ENCODE peak calls at places on chromosomes 11 and 22, in nine cellular contexts. L, M, Y, B, N, R, X, G and U are unnamed samples.

GRCh38 chr11:460331-461199 is 10.5 kb downstream of the PTDSS2 start:
- DNase-seq in B (peak), N (peak), X (no peak), G (peak), R (no peak), L (no peak), Y (no peak), M (no peak), U (no peak)

GRCh38 chr22:44729391-44730012 is 22.9 kb upstream of the ARHGAP8 start:
- DNase-seq in M (peak), X (no peak), G (peak), N (peak), L (no peak), B (peak), Y (no peak), R (no peak), U (peak)

GRCh38 chr11:116958246-116958645 is 120.8 kb upstream of the APOA1 start:
- DNase-seq in B (no peak), G (no peak), M (no peak), R (no peak), N (no peak), L (no peak), Y (peak), X (no peak), U (no peak)

GRCh38 chr11:35166369-35167360 is 27.7 kb downstream of the CD44 start:
- DNase-seq in Y (no peak), X (no peak), R (no peak), M (peak), G (peak), L (no peak), N (no peak), B (peak), U (no peak)

GRCh38 chr11:126282742-126283591 is at the start of gene TIRAP:
- DNase-seq in G (peak), R (peak), N (peak), B (peak), M (peak), Y (peak), L (peak), X (peak), U (peak)

GRCh38 chr11:75338516-75339218 is 12.8 kb downstream of the ARRB1 start:
- DNase-seq in L (no peak), X (no peak), Y (no peak), R (no peak), B (no peak), G (peak), N (no peak), M (no peak), U (no peak)

GRCh38 chr11:93652161-93652597 is 9.3 kb upstream of the CEP295 start:
- DNase-seq in G (peak), L (peak), M (no peak), Y (peak), B (peak), R (peak), N (no peak), X (no peak), U (peak)

GRCh38 chr11:96314326-96315050 is 28.5 kb downstream of the MAML2 start:
- DNase-seq in G (peak), M (no peak), R (no peak), L (peak), Y (no peak), X (no peak), B (peak), N (peak), U (no peak)

GRCh38 chr11:2772544-2773031 is 72.8 kb upstream of the KCNQ1OT1 start:
- DNase-seq in L (no peak), X (no peak), N (no peak), Y (no peak), B (peak), M (no peak), G (peak), R (no peak), U (no peak)

GRCh38 chr22:38075105-38075825 is 8.7 kb downstream of the SLC16A8 start:
- DNase-seq in B (no peak), M (no peak), Y (no peak), R (no peak), X (no peak), L (no peak), N (no peak), G (no peak), U (no peak)

GRCh38 chr11:135037828-135038227 is 625.8 kb upstream of the B3GAT1 start:
- DNase-seq in N (no peak), M (no peak), Y (no peak), B (no peak), R (no peak), L (no peak), G (no peak), X (no peak), U (no peak)

GRCh38 chr11:66315498-66315885 is 1.4 kb downstream of the CD248 start:
- DNase-seq in G (no peak), N (no peak), R (no peak), L (no peak), X (no peak), B (no peak), Y (no peak), M (no peak), U (no peak)

GRCh38 chr22:30182365-30182764 is 64.2 kb downstream of the LIF start:
- DNase-seq in B (no peak), G (no peak), Y (no peak), L (no peak), X (no peak), N (no peak), R (no peak), M (no peak), U (peak)

GRCh38 chr11:76671236-76671590 is 666 bp upstream of the LRRC32 start:
- DNase-seq in L (no peak), M (no peak), R (no peak), G (no peak), N (no peak), X (no peak), B (no peak), Y (no peak), U (no peak)

GRCh38 chr11:117621226-117621625 is 175.8 kb downstream of the DSCAML1 start:
- DNase-seq in B (peak), R (peak), G (peak), X (no peak), Y (no peak), M (no peak), L (peak), N (no peak), U (no peak)

GRCh38 chr11:89321401-89321800 is 143.7 kb downstream of the TYR start:
- DNase-seq in G (no peak), X (no peak), Y (no peak), M (no peak), N (no peak), R (no peak), L (no peak), B (no peak), U (no peak)

GRCh38 chr11:116173946-116174911 is 598.6 kb downstream of the BUD13 start:
- DNase-seq in L (no peak), B (no peak), G (no peak), X (no peak), N (no peak), R (no peak), M (no peak), Y (peak), U (peak)

GRCh38 chr11:112797653-112798293 is 163.4 kb upstream of the NCAM1 start:
- DNase-seq in M (peak), B (peak), Y (peak), X (no peak), G (peak), N (no peak), L (no peak), R (peak), U (peak)

GRCh38 chr11:74255741-74256369 is 55.6 kb downstream of the P4HA3 start:
- DNase-seq in L (peak), M (peak), N (no peak), X (peak), B (peak), G (peak), R (peak), Y (peak), U (peak)

GRCh38 chr11:38446336-38446735 is 1848.3 kb upstream of the RAG2 start:
- DNase-seq in R (no peak), B (no peak), M (no peak), X (no peak), L (no peak), N (no peak), G (no peak), Y (no peak), U (peak)

GRCh38 chr22:49156662-49157285 is 670.9 kb downstream of the BRD1 start:
- DNase-seq in B (no peak), L (peak), X (no peak), N (no peak), R (no peak), M (no peak), Y (no peak), G (no peak), U (peak)

GRCh38 chr11:14974723-14975587 is 2.8 kb upstream of the CALCA start:
- DNase-seq in G (peak), X (peak), R (peak), L (peak), Y (peak), M (no peak), B (peak), N (peak), U (peak)

GRCh38 chr22:19291580-19292261 is at the start of gene CLTCL1:
- DNase-seq in L (peak), N (peak), M (peak), B (peak), Y (peak), R (peak), G (peak), X (peak), U (peak)

GRCh38 chr11:81888391-81888790 is 845.3 kb downstream of the FAM181B start:
- DNase-seq in B (no peak), M (no peak), X (no peak), N (no peak), G (peak), L (peak), Y (no peak), R (no peak), U (no peak)

GRCh38 chr11:30311189-30311588 is 11.7 kb upstream of the ARL14EP start:
- DNase-seq in M (no peak), B (no peak), G (no peak), R (no peak), L (no peak), X (no peak), Y (no peak), N (no peak), U (no peak)

GRCh38 chr22:27105142-27106025 is 448.0 kb downstream of the MIAT start:
- DNase-seq in M (no peak), R (no peak), N (peak), L (no peak), B (peak), G (peak), X (no peak), Y (no peak), U (no peak)

GRCh38 chr22:29480262-29480511 is 169 bp downstream of the NEFH start:
- DNase-seq in Y (no peak), B (no peak), M (no peak), R (no peak), X (no peak), G (no peak), L (no peak), N (no peak), U (no peak)

GRCh38 chr22:25626146-25626992 is 61.9 kb downstream of the GRK3 start:
- DNase-seq in Y (no peak), L (no peak), X (no peak), M (no peak), B (no peak), R (peak), N (no peak), G (no peak), U (no peak)

GRCh38 chr22:18057568-18058209 is 20.1 kb upstream of the PEX26 start:
- DNase-seq in G (peak), X (no peak), M (peak), L (no peak), R (peak), N (no peak), B (peak), Y (no peak), U (no peak)

GRCh38 chr11:61122761-61123160 is 20.5 kb downstream of the CD5 start:
- DNase-seq in Y (no peak), B (no peak), L (no peak), M (no peak), N (no peak), G (no peak), R (no peak), X (no peak), U (no peak)

GRCh38 chr11:33779849-33780528 is 5.7 kb upstream of the FBXO3 start:
- DNase-seq in N (no peak), G (peak), Y (no peak), X (no peak), R (no peak), B (peak), M (no peak), L (no peak), U (peak)

GRCh38 chr11:14422052-14422813 is 63.2 kb upstream of the RRAS2 start:
- DNase-seq in R (no peak), G (peak), M (peak), X (no peak), L (peak), Y (peak), N (peak), B (peak), U (peak)

GRCh38 chr11:46680815-46681214 is 19.6 kb downstream of the ARHGAP1 start:
- DNase-seq in R (no peak), B (no peak), L (no peak), X (no peak), N (no peak), Y (no peak), M (no peak), G (no peak), U (no peak)

GRCh38 chr22:46462726-46463371 is 74.6 kb downstream of the CELSR1 start:
- DNase-seq in N (no peak), R (no peak), L (no peak), G (peak), M (no peak), B (peak), X (no peak), Y (no peak), U (no peak)

GRCh38 chr11:72626637-72626936 is 47.6 kb downstream of the PDE2A start:
- DNase-seq in Y (no peak), X (no peak), B (no peak), G (no peak), R (no peak), N (peak), M (no peak), L (no peak), U (no peak)

GRCh38 chr11:74714904-74715303 is 16.3 kb downstream of the CHRDL2 start:
- DNase-seq in R (no peak), M (no peak), Y (no peak), X (no peak), B (no peak), L (no peak), N (no peak), G (no peak), U (no peak)

GRCh38 chr11:22680628-22681027 is 14.2 kb downstream of the GAS2 start:
- DNase-seq in M (no peak), Y (no peak), L (no peak), G (no peak), R (no peak), X (no peak), B (no peak), N (no peak), U (no peak)